ENCODE peak calls at places on chromosomes 13 and 19, in four cellular contexts. E is H9, D is IMR-90, B is fibroblast of lung. M is an unnamed sample.
A peak's percentile ranks its signal among the peaks of the same experiment; 100 is the strongest.

GRCh38 chr13:108176685-108177274 is 38.6 kb downstream of the LIG4 start:
- DNase-seq in E (no peak), D (peak; percentile 22), B (peak; percentile 12), M (peak; percentile 37)

GRCh38 chr13:109275848-109276247 is 510.5 kb downstream of the IRS2 start:
- DNase-seq in E (peak; percentile 51), D (no peak), B (no peak), M (no peak)

GRCh38 chr13:76980075-76980718 is 11.7 kb upstream of the CLN5 start:
- DNase-seq in E (peak; percentile 95), D (peak; percentile 24), B (peak; percentile 50), M (peak; percentile 90)

GRCh38 chr19:52963229-52963760 is 614 bp upstream of the ZNF816 start:
- DNase-seq in E (peak; percentile 39), D (no peak), B (no peak), M (no peak)

GRCh38 chr13:32261567-32261966 is 53.6 kb downstream of the ZAR1L start:
- DNase-seq in E (no peak), D (peak; percentile 92), B (peak; percentile 90), M (no peak)

GRCh38 chr19:10334340-10335148 is 1.2 kb upstream of the RAVER1 start:
- DNase-seq in E (peak; percentile 95), D (peak; percentile 93), B (peak; percentile 95), M (no peak)

GRCh38 chr19:41552558-41552957 is 23.4 kb upstream of the CEACAM21 start:
- DNase-seq in E (no peak), D (no peak), B (no peak), M (no peak)

GRCh38 chr13:30355405-30355741 is 48.0 kb upstream of the KATNAL1 start:
- DNase-seq in E (peak; percentile 47), D (no peak), B (no peak), M (no peak)

GRCh38 chr13:38628554-38628953 is 58.3 kb upstream of the FREM2 start:
- DNase-seq in E (no peak), D (no peak), B (no peak), M (no peak)

GRCh38 chr13:112842343-112842856 is 126.6 kb upstream of the MCF2L start:
- DNase-seq in E (peak; percentile 30), D (no peak), B (no peak), M (no peak)

GRCh38 chr19:51029718-51030117 is 3.3 kb upstream of the KLK11 start:
- DNase-seq in E (no peak), D (no peak), B (no peak), M (no peak)

GRCh38 chr13:113491418-113491883 is 940 bp upstream of the DCUN1D2 start:
- DNase-seq in E (no peak), D (peak; percentile 14), B (peak; percentile 27), M (no peak)

GRCh38 chr19:11356676-11357550 is 1.7 kb downstream of the PLPPR2 start:
- DNase-seq in E (no peak), D (no peak), B (no peak), M (no peak)

GRCh38 chr19:19064811-19065745 is 1.3 kb downstream of the SLC25A42 start:
- DNase-seq in E (no peak), D (no peak), B (no peak), M (no peak)

GRCh38 chr13:20728579-20729300 is 25.2 kb downstream of the IL17D start:
- DNase-seq in E (no peak), D (no peak), B (no peak), M (no peak)

GRCh38 chr19:54179921-54180452 is 7.0 kb upstream of the TMC4 start:
- DNase-seq in E (peak; percentile 98), D (peak; percentile 60), B (peak; percentile 71), M (no peak)

GRCh38 chr19:16041571-16042386 is 34.5 kb upstream of the TPM4 start:
- DNase-seq in E (peak; percentile 88), D (peak; percentile 52), B (peak; percentile 69), M (peak; percentile 59)

GRCh38 chr19:30371157-30371845 is 883 bp upstream of the ZNF536 start:
- DNase-seq in E (no peak), D (no peak), B (no peak), M (no peak)

GRCh38 chr13:113879506-113880360 is 15.9 kb upstream of the GAS6 start:
- DNase-seq in E (no peak), D (no peak), B (no peak), M (no peak)

GRCh38 chr19:40810160-40810559 is 11.2 kb downstream of the EGLN2 start:
- DNase-seq in E (no peak), D (no peak), B (no peak), M (no peak)

GRCh38 chr19:40716031-40716654 is 543 bp downstream of the COQ8B start:
- DNase-seq in E (peak; percentile 35), D (peak; percentile 95), B (no peak), M (no peak)

GRCh38 chr13:31213681-31214289 is 14.0 kb downstream of the B3GLCT start:
- DNase-seq in E (no peak), D (peak; percentile 20), B (no peak), M (no peak)

GRCh38 chr19:2469102-2469914 is 6.6 kb upstream of the GADD45B start:
- DNase-seq in E (peak; percentile 83), D (peak; percentile 78), B (peak; percentile 58), M (no peak)

GRCh38 chr13:25528266-25528665 is 156.5 kb downstream of the ATP8A2 start:
- DNase-seq in E (no peak), D (no peak), B (no peak), M (no peak)

GRCh38 chr13:27211771-27212364 is 39.5 kb upstream of the RPL21 start:
- DNase-seq in E (no peak), D (peak; percentile 86), B (peak; percentile 67), M (no peak)

DNA sequence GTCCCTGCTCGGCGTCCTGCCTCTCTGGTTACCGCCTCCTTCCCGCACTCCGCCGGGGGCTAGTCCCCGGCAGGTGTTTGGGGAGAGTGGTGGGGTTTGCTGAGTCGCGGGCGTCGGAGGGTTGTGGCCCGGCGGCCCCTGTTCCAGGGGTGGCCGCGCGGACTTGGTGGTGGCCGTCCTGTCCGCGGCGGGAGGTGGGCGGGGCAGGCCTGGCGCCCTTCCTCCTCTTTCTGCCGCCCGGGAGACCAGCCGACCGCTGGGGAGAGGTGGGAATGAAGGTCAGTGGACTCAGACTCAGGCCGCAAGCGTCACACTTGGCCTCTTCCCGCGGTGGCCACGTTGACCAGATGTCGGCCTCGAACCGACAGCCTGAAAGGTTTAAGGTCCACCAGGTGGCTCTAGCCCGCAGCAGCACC is 61.8 kb downstream of the ZNF723 start:
- DNase-seq in E (no peak), D (no peak), B (no peak), M (no peak)
- H3K9me3 ChIP-seq in E (peaks cover 73% of the 10 kb centered on the region), D (peaks cover 17% of the 10 kb centered on the region), B (no peaks in the 10 kb centered on the region), M (peaks cover under 1% of the 10 kb centered on the region)

GRCh38 chr19:56814656-56815055 is 25.9 kb downstream of the PEG3 start:
- DNase-seq in E (no peak), D (no peak), B (no peak), M (no peak)
- H3K9me3 ChIP-seq in E (peaks cover 84% of the 10 kb centered on the region), D (peaks cover 48% of the 10 kb centered on the region), B (no peaks in the 10 kb centered on the region), M (no peaks in the 10 kb centered on the region)

GRCh38 chr13:53873558-53873957 is 844.9 kb downstream of the OLFM4 start:
- DNase-seq in E (peak; percentile 79), D (no peak), B (no peak), M (no peak)
- H3K9me3 ChIP-seq in E (no peaks in the 10 kb centered on the region), D (peaks cover 2% of the 10 kb centered on the region), B (no peaks in the 10 kb centered on the region), M (no peaks in the 10 kb centered on the region)

GRCh38 chr19:43311256-43311655 is 41.9 kb upstream of the PSG9 start:
- DNase-seq in E (no peak), D (no peak), B (no peak), M (no peak)
- H3K9me3 ChIP-seq in E (peaks cover 18% of the 10 kb centered on the region), D (peaks cover 13% of the 10 kb centered on the region), B (no peaks in the 10 kb centered on the region), M (no peaks in the 10 kb centered on the region)

DNA sequence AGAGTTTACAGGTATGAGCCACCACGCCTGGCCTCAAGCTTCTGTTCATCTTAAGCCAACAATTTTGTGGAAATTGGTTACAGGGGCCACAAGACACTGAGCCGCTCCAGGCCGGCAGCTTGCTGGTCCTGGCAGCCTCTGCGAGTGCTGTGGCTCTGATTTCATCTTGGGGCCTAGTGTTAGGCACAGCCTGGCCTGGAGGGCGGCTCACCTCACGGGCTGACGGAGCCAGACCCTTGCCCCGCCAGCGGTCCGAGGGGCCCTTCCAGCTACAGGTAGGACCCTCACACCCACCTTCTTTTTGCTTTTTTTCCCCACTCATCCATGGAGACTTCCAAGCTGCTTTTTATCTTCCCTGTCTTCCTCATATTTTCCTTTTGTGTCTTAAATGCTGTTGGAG is 8.6 kb downstream of the ZNF544 start:
- DNase-seq in E (no peak), D (no peak), B (no peak), M (no peak)
- H3K9me3 ChIP-seq in E (no peaks in the 10 kb centered on the region), D (peaks cover 59% of the 10 kb centered on the region), B (no peaks in the 10 kb centered on the region), M (peaks cover 6% of the 10 kb centered on the region)

DNA sequence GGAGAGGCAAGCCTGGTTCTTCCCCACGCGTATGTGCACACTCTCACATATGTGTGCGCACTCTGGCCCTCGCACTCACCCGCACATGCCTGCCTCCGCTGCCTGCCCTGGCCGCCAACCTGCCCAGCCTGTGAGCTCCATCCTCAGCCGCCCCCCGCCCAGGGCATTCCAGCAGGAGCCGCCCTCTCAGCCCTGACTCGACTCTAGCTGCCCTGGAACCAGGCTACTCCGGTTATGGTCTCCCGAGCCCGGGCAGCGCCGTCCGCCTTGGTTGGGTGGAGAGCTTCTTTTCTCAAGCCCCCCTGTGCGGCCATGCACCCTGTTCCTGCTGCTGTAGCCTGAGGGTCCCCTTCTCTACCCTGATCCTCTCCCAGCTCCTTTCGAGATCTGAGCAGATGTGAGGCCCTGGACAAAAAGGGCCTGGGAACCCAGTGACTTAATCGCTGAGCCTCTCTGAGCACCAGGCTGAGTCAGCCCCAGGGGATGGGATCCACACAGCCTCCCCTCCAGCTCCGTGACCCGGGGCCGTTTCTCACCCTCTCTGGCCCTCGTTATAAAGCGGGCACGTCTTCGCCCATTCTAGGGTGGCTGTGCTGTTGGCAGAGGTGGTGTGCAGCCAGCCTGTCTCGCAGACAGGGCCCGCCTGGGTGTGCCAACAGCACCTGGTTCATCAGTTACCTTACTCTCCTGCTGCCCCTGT is 191.5 kb downstream of the TEX29 start:
- DNase-seq in E (peak; percentile 26), D (no peak), B (no peak), M (no peak)
- H3K9me3 ChIP-seq in E (no peaks in the 10 kb centered on the region), D (peaks cover 46% of the 10 kb centered on the region), B (no peaks in the 10 kb centered on the region), M (no peaks in the 10 kb centered on the region)

M was measured in T-helper 17 cell.